ENCODE peak calls at places on chromosomes 3 and 15, in four cellular contexts. Y, J, S and R are unnamed samples.

GRCh38 chr15:74193305-74193718 is 9.3 kb downstream of the STRA6 start:
- DNase-seq in Y (no peak), S (no peak), J (no peak), R (no peak)

GRCh38 chr3:188230962-188231361 is 77.0 kb downstream of the LPP start:
- DNase-seq in S (no peak), J (no peak), Y (no peak), R (no peak)

GRCh38 chr15:73244333-73244732 is 124.4 kb downstream of the HCN4 start:
- DNase-seq in S (peak), Y (peak), J (no peak), R (peak)

GRCh38 chr3:37569991-37570390 is 291.7 kb upstream of the CTDSPL start:
- DNase-seq in Y (no peak), S (no peak), J (no peak), R (no peak)

GRCh38 chr3:60202052-60202753 is 1049.0 kb downstream of the FHIT start:
- DNase-seq in S (no peak), Y (no peak), J (no peak), R (no peak)

GRCh38 chr3:187012609-187013051 is 82.3 kb downstream of the ST6GAL1 start:
- DNase-seq in J (no peak), Y (no peak), S (no peak), R (no peak)

GRCh38 chr3:157082305-157082981 is 77.5 kb downstream of the CCNL1 start:
- DNase-seq in Y (no peak), S (no peak), J (no peak), R (no peak)

GRCh38 chr3:43879166-43879565 is 188.4 kb downstream of the ABHD5 start:
- DNase-seq in S (no peak), Y (no peak), J (no peak), R (peak)

GRCh38 chr3:125031544-125031943 is 24.3 kb downstream of the HEG1 start:
- DNase-seq in S (no peak), Y (no peak), J (no peak), R (no peak)

GRCh38 chr3:110932515-110933095 is 139.0 kb upstream of the NECTIN3 start:
- DNase-seq in S (no peak), J (no peak), Y (no peak), R (no peak)

GRCh38 chr3:72655151-72655551 is 193.1 kb downstream of the SHQ1 start:
- DNase-seq in Y (no peak), J (peak), S (no peak), R (no peak)

DNA sequence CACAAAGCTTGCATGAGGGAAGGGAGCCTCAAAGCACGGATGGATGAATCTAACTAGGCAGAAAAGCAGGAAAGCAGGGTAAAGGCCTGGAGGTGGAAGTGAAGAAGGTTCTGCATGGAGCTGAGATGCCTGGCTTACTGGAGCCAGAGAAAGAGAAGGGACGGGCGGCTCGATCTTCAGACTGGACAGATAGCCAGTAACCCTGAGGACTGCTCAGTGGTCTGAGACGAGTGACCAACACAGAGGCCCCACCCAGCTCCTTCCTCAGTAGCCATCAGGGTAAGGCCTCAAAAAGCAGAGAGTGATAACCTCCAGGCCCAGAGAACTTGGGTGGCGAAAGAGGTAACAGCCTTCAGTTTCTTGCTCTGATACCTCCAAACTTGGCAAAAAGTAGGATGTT is 6.4 kb downstream of the CLN6 start:
- DNase-seq in J (no peak), S (peak), Y (no peak), R (no peak)
- TF ChIP-seq ZNF274 in J (no peak), S (no peak), Y (no peak), R (no peak)

GRCh38 chr15:51982013-51982769 is 10.6 kb upstream of the LEO1 start:
- DNase-seq in Y (peak), S (no peak), J (no peak), R (no peak)
- H3K4me3 ChIP-seq in Y (peak), S (no peak), J (no peak), R (no peak)

DNA sequence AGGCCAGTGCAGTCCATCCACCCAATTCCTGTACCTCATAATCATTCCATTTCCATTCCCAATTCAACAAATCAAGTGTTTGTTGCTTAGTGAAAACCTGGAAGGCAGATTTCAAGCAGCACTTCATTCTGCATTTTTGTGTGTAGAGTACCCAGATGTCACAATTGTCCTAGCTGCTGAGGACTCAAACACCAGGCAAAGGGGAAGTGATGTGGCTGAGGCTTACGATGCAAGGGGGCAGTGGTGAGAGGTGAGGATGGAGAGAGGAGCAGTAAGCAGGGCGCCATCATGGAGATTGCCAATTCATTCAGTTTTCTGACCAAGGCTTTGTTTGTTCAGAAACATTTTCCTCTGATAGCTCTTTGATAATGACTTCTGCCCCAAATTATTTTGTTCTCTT is 83.7 kb upstream of the GSK3B start:
- DNase-seq in J (no peak), S (no peak), Y (peak), R (peak)
- TF ChIP-seq ZNF274 in J (no peak), S (no peak), Y (no peak), R (no peak)

GRCh38 chr3:104291437-104291851 is 1075.3 kb upstream of the ALCAM start:
- DNase-seq in J (no peak), S (no peak), Y (no peak), R (no peak)

GRCh38 chr3:104286645-104287044 is 1080.1 kb upstream of the ALCAM start:
- DNase-seq in S (no peak), J (no peak), Y (no peak), R (no peak)

GRCh38 chr3:104297617-104298016 is 1069.1 kb upstream of the ALCAM start:
- DNase-seq in S (no peak), Y (no peak), J (no peak), R (no peak)

DNA sequence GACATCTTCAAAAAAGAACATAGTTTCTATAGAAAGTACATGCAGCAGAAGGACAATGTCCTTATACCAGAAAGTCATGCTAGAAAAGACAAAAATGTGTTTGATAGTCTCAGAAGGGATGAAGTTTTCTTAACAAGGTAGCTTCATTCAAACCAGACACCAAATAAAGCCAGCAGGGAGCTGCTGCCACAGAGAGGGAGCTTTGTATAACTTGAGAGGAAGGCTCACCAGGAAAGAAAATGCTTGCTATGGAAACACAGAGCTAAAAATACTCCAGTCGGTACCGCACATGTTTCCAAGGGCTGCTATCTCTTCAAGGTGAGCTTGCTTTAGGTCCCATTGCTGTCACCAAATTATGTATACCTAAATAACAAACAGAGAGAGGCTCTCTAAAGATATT is 1074.8 kb upstream of the ALCAM start:
- DNase-seq in Y (no peak), J (no peak), S (no peak), R (no peak)
- H3K4me3 ChIP-seq in Y (no peak), J (no peak), S (no peak), R (no peak)

GRCh38 chr3:146884291-146884690 is 279.1 kb upstream of the PLSCR5 start:
- DNase-seq in S (no peak), J (no peak), Y (no peak), R (no peak)
- TF ChIP-seq ZNF274 in S (no peak), J (no peak), Y (no peak), R (no peak)

GRCh38 chr15:64895285-64896065 is 16.2 kb upstream of the ANKDD1A start:
- DNase-seq in S (no peak), J (no peak), Y (no peak), R (no peak)

GRCh38 chr15:64896371-64897069 is 15.2 kb upstream of the ANKDD1A start:
- DNase-seq in Y (no peak), J (no peak), S (no peak), R (no peak)

GRCh38 chr15:64892850-64893403 is 18.8 kb upstream of the ANKDD1A start:
- DNase-seq in J (no peak), S (no peak), Y (no peak), R (no peak)

GRCh38 chr15:64893481-64894394 is 18.0 kb upstream of the ANKDD1A start:
- DNase-seq in Y (peak), J (peak), S (peak), R (peak)

DNA sequence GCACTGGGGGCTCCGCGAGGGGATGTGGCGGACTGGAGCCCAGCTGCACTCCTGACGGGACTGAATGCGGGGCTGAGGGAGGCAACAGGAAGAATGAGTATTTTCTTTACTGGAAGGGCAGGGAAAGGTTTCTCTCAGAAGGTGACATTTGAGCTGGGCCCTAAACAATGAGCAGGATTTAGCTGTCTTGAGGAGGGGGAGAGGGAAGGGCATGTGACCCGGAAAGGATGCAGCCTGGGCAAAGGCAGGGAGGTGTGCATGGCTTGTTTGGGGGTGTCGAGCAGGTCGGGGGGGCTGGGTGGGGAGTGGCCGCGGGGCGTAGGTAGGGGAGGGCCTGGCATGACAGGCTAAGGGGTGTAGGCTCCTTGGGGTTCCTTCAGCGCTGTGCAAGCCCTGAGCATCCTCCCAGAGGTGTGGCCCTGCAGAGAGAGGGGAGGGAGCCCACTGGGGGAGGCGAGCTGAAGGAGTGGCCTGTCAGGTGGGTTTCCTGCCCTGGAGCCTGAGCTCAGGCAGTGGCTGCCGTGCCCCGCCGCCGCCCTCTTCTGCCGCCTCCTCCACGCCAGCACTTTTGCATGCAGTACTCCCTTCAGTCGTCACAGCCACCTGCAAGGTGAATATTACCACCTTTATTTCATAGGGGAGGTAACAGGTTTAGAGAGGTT is 17.2 kb upstream of the ANKDD1A start:
- DNase-seq in Y (no peak), J (no peak), S (no peak), R (no peak)
- H3K4me3 ChIP-seq in Y (peak), J (peak), S (no peak), R (peak)